ENCODE peak calls at places on chromosome 22, in eight cellular contexts. R is HCT116, J is heart left ventricle, K is psoas muscle, O is Calu3, S is upper lobe of left lung, P is esophagus squamous epithelium, T is neural crest cell. C is an unnamed sample.

GRCh38 chr22:42816339-42816738 is 40.7 kb downstream of the ARFGAP3 start:
- DNase-seq in S (peak; percentile 62), P (no peak), R (no peak), T (no peak), J (no peak), O (no peak), K (no peak), C (no peak)

GRCh38 chr22:37544955-37545702 is 15.2 kb upstream of the CDC42EP1 start:
- DNase-seq in R (no peak), T (peak; percentile 65), O (peak; percentile 89), S (peak; percentile 89), K (peak; percentile 65), J (peak; percentile 72), P (no peak), C (peak; percentile 73)

GRCh38 chr22:29030618-29031235 is 30.9 kb downstream of the C22orf31 start:
- DNase-seq in T (peak; percentile 37), R (peak; percentile 89), J (peak; percentile 87), O (peak; percentile 94), P (no peak), S (peak; percentile 83), K (peak; percentile 77), C (peak; percentile 58)

GRCh38 chr22:34099278-34099677 is 179.0 kb upstream of the LARGE1 start:
- DNase-seq in S (no peak), P (no peak), O (no peak), K (no peak), R (no peak), J (no peak), T (no peak), C (no peak)

GRCh38 chr22:45007946-45008852 is 1.6 kb downstream of the PHF21B start:
- DNase-seq in R (no peak), P (no peak), J (no peak), O (no peak), K (peak; percentile 16), T (peak; percentile 41), S (no peak), C (peak; percentile 73)

GRCh38 chr22:17368727-17369552 is at the start of gene CECR2:
- DNase-seq in S (peak; percentile 71), J (peak; percentile 67), K (peak; percentile 62), P (no peak), T (peak; percentile 69), R (peak; percentile 34), O (no peak), C (peak; percentile 90)

GRCh38 chr22:44449061-44449682 is 48.9 kb downstream of the RTL6 start:
- DNase-seq in K (peak; percentile 29), P (no peak), O (no peak), T (no peak), J (no peak), R (no peak), S (peak; percentile 21), C (no peak)

GRCh38 chr22:23826510-23827350 is 12.1 kb downstream of the DERL3 start:
- DNase-seq in J (peak; percentile 58), P (no peak), O (no peak), R (no peak), S (no peak), T (no peak), K (no peak), C (no peak)

GRCh38 chr22:34356481-34356880 is 436.2 kb upstream of the LARGE1 start:
- DNase-seq in S (no peak), R (no peak), T (no peak), O (no peak), J (no peak), P (no peak), K (no peak), C (no peak)

GRCh38 chr22:42549329-42550060 is 4.3 kb upstream of the SERHL2 start:
- DNase-seq in J (no peak), O (no peak), K (no peak), P (no peak), S (no peak), T (no peak), R (no peak), C (no peak)

GRCh38 chr22:45579306-45579705 is 76.6 kb downstream of the FBLN1 start:
- DNase-seq in S (no peak), O (no peak), R (no peak), J (no peak), P (no peak), K (no peak), T (no peak), C (no peak)

GRCh38 chr22:25159028-25159427 is 40.6 kb upstream of the CRYBB3 start:
- DNase-seq in P (no peak), O (no peak), R (no peak), J (no peak), K (peak; percentile 47), T (no peak), S (no peak), C (no peak)

GRCh38 chr22:42338502-42338901 is 68.0 kb upstream of the TCF20 start:
- DNase-seq in R (no peak), S (no peak), K (no peak), P (no peak), O (no peak), T (no peak), J (no peak), C (no peak)

GRCh38 chr22:39985383-39986045 is 9.2 kb upstream of the FAM83F start:
- DNase-seq in R (no peak), P (no peak), S (no peak), T (no peak), K (no peak), O (no peak), J (no peak), C (no peak)

GRCh38 chr22:39665229-39665628 is 94.7 kb downstream of the CACNA1I start:
- DNase-seq in T (no peak), J (no peak), R (no peak), P (no peak), S (no peak), O (no peak), K (no peak), C (no peak)

GRCh38 chr22:24067587-24068376 is 56.7 kb downstream of the CABIN1 start:
- DNase-seq in K (no peak), P (no peak), J (no peak), O (no peak), R (no peak), S (no peak), T (no peak), C (no peak)

GRCh38 chr22:24178021-24178431 is 3.3 kb upstream of the SUSD2 start:
- DNase-seq in J (no peak), K (no peak), R (no peak), O (no peak), P (no peak), T (no peak), S (no peak), C (no peak)

GRCh38 chr22:45240810-45241631 is at the start of gene KIAA0930:
- DNase-seq in O (peak; percentile 68), S (peak; percentile 82), K (peak; percentile 88), R (peak; percentile 54), P (no peak), J (peak; percentile 84), T (peak; percentile 77), C (peak; percentile 84)

GRCh38 chr22:32255217-32255616 is at the start of gene SLC5A4:
- DNase-seq in P (no peak), R (no peak), T (no peak), K (no peak), S (no peak), O (no peak), J (no peak), C (no peak)
- TF ChIP-seq CTCF in P (no peak), R (no peak), T (no peak), K (no peak), S (no peak), O (no peak), J (no peak), C (no peak)

GRCh38 chr22:20583471-20583922 is 76.1 kb downstream of the MED15 start:
- DNase-seq in O (no peak), P (no peak), R (no peak), S (no peak), K (no peak), T (no peak), J (peak; percentile 65), C (no peak)
- TF ChIP-seq CTCF in O (no peak), P (no peak), R (no peak), S (no peak), K (no peak), T (no peak), J (no peak), C (no peak)

DNA sequence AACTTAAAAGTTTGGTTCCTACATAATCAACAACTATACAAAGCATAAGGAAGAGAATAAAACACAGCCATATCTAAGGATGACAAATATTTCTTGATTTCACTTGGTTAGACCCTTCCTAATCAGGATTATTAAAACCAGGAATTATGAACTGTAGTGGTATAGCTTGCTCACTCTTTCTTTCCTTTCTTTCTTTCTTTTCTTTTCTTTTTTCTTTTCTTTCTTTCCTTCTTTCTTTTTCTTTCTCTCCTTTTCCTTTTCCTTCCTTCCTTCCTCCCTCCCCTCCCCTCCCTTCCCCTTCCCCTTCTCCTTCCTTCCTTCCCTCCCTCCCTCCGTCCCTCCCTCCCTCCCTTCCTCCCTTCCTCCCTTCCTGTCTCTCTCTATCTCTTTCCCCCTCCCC is 78.0 kb downstream of the HORMAD2 start:
- DNase-seq in T (no peak), J (no peak), R (no peak), K (no peak), O (no peak), P (no peak), S (no peak), C (no peak)
- TF ChIP-seq CTCF in T (no peak), J (no peak), R (no peak), K (no peak), O (no peak), P (no peak), S (no peak), C (no peak)

GRCh38 chr22:30430933-30431332 is 5.4 kb downstream of the MTFP1 start:
- DNase-seq in J (no peak), S (no peak), R (no peak), O (no peak), P (no peak), T (no peak), K (no peak), C (no peak)
- TF ChIP-seq CTCF in J (no peak), S (no peak), R (no peak), O (no peak), P (no peak), T (no peak), K (no peak), C (no peak)

GRCh38 chr22:26512149-26512793 is at the start of gene TFIP11:
- DNase-seq in J (peak; percentile 95), O (peak; percentile 93), S (peak; percentile 96), K (peak; percentile 95), T (peak; percentile 88), R (peak; percentile 87), P (peak; percentile 70), C (peak; percentile 98)
- TF ChIP-seq CTCF in J (no peak), O (no peak), S (no peak), K (no peak), T (no peak), R (no peak), P (no peak), C (no peak)